ENCODE peak calls at places on chromosome 12, in six cellular contexts. Z, W, B, P, A and J are unnamed samples.

GRCh38 chr12:122846622-122847515 is 11.6 kb downstream of the HIP1R start:
- DNase-seq in A (no peak), B (no peak), W (no peak), Z (no peak), P (no peak), J (no peak)

GRCh38 chr12:47234576-47235141 is 154.9 kb upstream of the AMIGO2 start:
- DNase-seq in W (no peak), P (no peak), A (no peak), Z (no peak), B (no peak), J (no peak)

GRCh38 chr12:67766370-67766769 is 117.8 kb downstream of the DYRK2 start:
- DNase-seq in Z (no peak), A (peak; percentile 82), W (no peak), P (no peak), B (peak; percentile 40), J (no peak)

GRCh38 chr12:82673698-82674097 is 13.0 kb upstream of the TMTC2 start:
- DNase-seq in A (no peak), Z (no peak), P (no peak), W (no peak), B (no peak), J (no peak)

GRCh38 chr12:122963928-122964240 is 2.4 kb downstream of the ABCB9 start:
- DNase-seq in P (no peak), W (peak; percentile 46), B (peak; percentile 51), Z (no peak), A (no peak), J (no peak)

GRCh38 chr12:85951823-85952222 is 77.7 kb downstream of the NTS start:
- DNase-seq in A (peak; percentile 32), B (no peak), Z (no peak), W (no peak), P (no peak), J (peak; percentile 30)

GRCh38 chr12:107225626-107226025 is 132.3 kb upstream of the CRY1 start:
- DNase-seq in W (no peak), A (peak; percentile 33), B (peak; percentile 8), P (no peak), Z (no peak), J (no peak)

GRCh38 chr12:30438526-30439120 is 257.0 kb downstream of the IPO8 start:
- DNase-seq in B (no peak), Z (no peak), W (no peak), P (no peak), A (no peak), J (no peak)

GRCh38 chr12:82474798-82475184 is 116.5 kb downstream of the METTL25 start:
- DNase-seq in P (no peak), Z (no peak), W (no peak), A (peak; percentile 23), B (no peak), J (no peak)

GRCh38 chr12:57620936-57621496 is 9.8 kb downstream of the ARHGEF25 start:
- DNase-seq in W (no peak), B (no peak), Z (no peak), A (no peak), P (no peak), J (no peak)

GRCh38 chr12:19885092-19885813 is 446.0 kb downstream of the AEBP2 start:
- DNase-seq in W (no peak), B (no peak), A (no peak), Z (no peak), P (no peak), J (no peak)

GRCh38 chr12:69097619-69098368 is 141.6 kb upstream of the CPSF6 start:
- DNase-seq in B (peak; percentile 62), A (no peak), P (no peak), W (no peak), Z (no peak), J (no peak)

GRCh38 chr12:10873374-10873773 is 10.7 kb downstream of the PRH1 start:
- DNase-seq in B (no peak), Z (no peak), A (peak; percentile 59), P (no peak), W (no peak), J (no peak)

GRCh38 chr12:106141452-106141851 is 2.7 kb upstream of the NUAK1 start:
- DNase-seq in A (no peak), Z (no peak), B (peak; percentile 42), W (no peak), P (no peak), J (no peak)

GRCh38 chr12:112546996-112547395 is 128.2 kb downstream of the PTPN11 start:
- DNase-seq in B (no peak), A (no peak), W (no peak), P (no peak), Z (no peak), J (no peak)

GRCh38 chr12:15856097-15856982 is 25.8 kb upstream of the STRAP start:
- DNase-seq in B (peak; percentile 54), W (no peak), P (peak; percentile 59), A (peak; percentile 80), Z (peak; percentile 53), J (peak; percentile 22)

GRCh38 chr12:92034858-92035401 is 110.7 kb downstream of the BTG1 start:
- DNase-seq in P (peak; percentile 65), W (peak; percentile 29), B (peak; percentile 64), Z (peak; percentile 40), A (peak; percentile 82), J (peak; percentile 89)

GRCh38 chr12:51793201-51793600 is 55.3 kb downstream of the FIGNL2 start:
- DNase-seq in Z (no peak), W (no peak), A (peak; percentile 29), P (no peak), B (peak; percentile 30), J (no peak)

GRCh38 chr12:130717752-130718151 is 1.7 kb upstream of the RIMBP2 start:
- DNase-seq in A (no peak), B (no peak), Z (no peak), P (no peak), W (no peak), J (no peak)

GRCh38 chr12:65902504-65902903 is 78.2 kb downstream of the HMGA2 start:
- DNase-seq in W (no peak), Z (no peak), B (peak; percentile 35), A (peak; percentile 85), P (no peak), J (no peak)

GRCh38 chr12:126668538-126668937 is 1598.4 kb upstream of the TMEM132C start:
- DNase-seq in W (no peak), P (no peak), A (peak; percentile 70), B (peak; percentile 43), Z (no peak), J (no peak)

GRCh38 chr12:2513141-2514037 is 281.4 kb upstream of the FKBP4 start:
- DNase-seq in Z (no peak), W (no peak), P (no peak), B (no peak), A (no peak), J (no peak)

GRCh38 chr12:89707992-89708792 is 446 bp downstream of the ATP2B1 start:
- DNase-seq in A (peak; percentile 40), Z (peak; percentile 59), P (peak; percentile 63), B (peak; percentile 41), W (peak; percentile 34), J (peak; percentile 5)

GRCh38 chr12:45898094-45898493 is 92.3 kb downstream of the SCAF11 start:
- DNase-seq in W (no peak), B (no peak), Z (no peak), A (no peak), P (no peak), J (no peak)

GRCh38 chr12:108237272-108237671 is 101.8 kb downstream of the CMKLR1 start:
- DNase-seq in B (no peak), A (peak; percentile 1), P (no peak), W (no peak), Z (no peak), J (no peak)

GRCh38 chr12:62128186-62128965 is 131.8 kb upstream of the USP15 start:
- DNase-seq in W (no peak), P (no peak), A (no peak), Z (no peak), B (no peak), J (peak; percentile 47)

GRCh38 chr12:104718581-104718980 is 239.5 kb downstream of the SLC41A2 start:
- DNase-seq in B (peak; percentile 63), A (peak; percentile 54), W (no peak), Z (no peak), P (no peak), J (no peak)

GRCh38 chr12:116236148-116236731 is 41.3 kb downstream of the MED13L start:
- DNase-seq in P (peak; percentile 57), W (peak; percentile 32), B (peak; percentile 39), Z (peak; percentile 27), A (peak; percentile 65), J (peak; percentile 19)

GRCh38 chr12:120115692-120116442 is 686 bp downstream of the RAB35 start:
- DNase-seq in B (no peak), W (no peak), A (no peak), P (no peak), Z (peak; percentile 67), J (no peak)

GRCh38 chr12:48869191-48869590 is 3.5 kb upstream of the RND1 start:
- DNase-seq in P (no peak), A (no peak), W (no peak), Z (no peak), B (no peak), J (no peak)

GRCh38 chr12:5257763-5258475 is 174.0 kb upstream of the NTF3 start:
- DNase-seq in Z (no peak), P (no peak), A (no peak), W (no peak), B (no peak), J (no peak)

GRCh38 chr12:28059678-28060077 is 87.1 kb upstream of the PTHLH start:
- DNase-seq in A (no peak), P (no peak), W (no peak), Z (no peak), B (no peak), J (no peak)